ENCODE peak calls at places on chromosome 18, in nine cellular contexts. C is left ventricle myocardium inferior; X is sigmoid colon; Y is OCI-LY7; W is PC-9; N is tibial nerve; S is transverse colon; V is CD8-positive, alpha-beta memory T cell; O is CD8-positive, alpha-beta T cell. H is an unnamed sample. For H3K36me3, the result is how much of the 10 kb centered on the place peaks cover.

GRCh38 chr18:3179430-3180089 is 40.2 kb downstream of the MYOM1 start:
- DNase-seq in C (no peak), X (no peak), Y (peak), W (no peak), N (no peak), S (no peak), V (no peak), O (no peak), H (no peak)

GRCh38 chr18:39166776-39167175 is 1601.2 kb upstream of the CELF4 start:
- DNase-seq in C (no peak), X (no peak), Y (no peak), W (no peak), N (no peak), S (no peak), V (no peak), O (no peak), H (no peak)

GRCh38 chr18:76791106-76791505 is 31.3 kb upstream of the ZNF236 start:
- DNase-seq in C (no peak), X (no peak), Y (no peak), W (no peak), N (no peak), S (no peak), V (no peak), O (no peak), H (no peak)

GRCh38 chr18:73660931-73661330 is 486.7 kb downstream of the FBXO15 start:
- DNase-seq in C (no peak), X (no peak), Y (no peak), W (no peak), N (no peak), S (no peak), V (no peak), O (no peak), H (no peak)

GRCh38 chr18:49566217-49566616 is 4.4 kb downstream of the LIPG start:
- DNase-seq in C (no peak), X (no peak), Y (no peak), W (no peak), N (no peak), S (no peak), V (no peak), O (no peak), H (no peak)

GRCh38 chr18:9827211-9827855 is 58.4 kb upstream of the TXNDC2 start:
- DNase-seq in C (no peak), X (no peak), Y (no peak), W (no peak), N (no peak), S (no peak), V (no peak), O (no peak), H (no peak)

GRCh38 chr18:22276334-22276713 is 106.9 kb downstream of the GATA6 start:
- DNase-seq in C (no peak), X (no peak), Y (no peak), W (no peak), N (no peak), S (no peak), V (no peak), O (no peak), H (no peak)

GRCh38 chr18:3869848-3870247 is 419.9 kb downstream of the TGIF1 start:
- DNase-seq in C (no peak), X (no peak), Y (peak), W (no peak), N (no peak), S (no peak), V (no peak), O (no peak), H (no peak)

GRCh38 chr18:23835506-23835905 is 146.3 kb downstream of the LAMA3 start:
- DNase-seq in C (no peak), X (no peak), Y (no peak), W (no peak), N (no peak), S (no peak), V (no peak), O (no peak), H (no peak)

GRCh38 chr18:3973191-3973590 is 481.9 kb downstream of the DLGAP1 start:
- DNase-seq in C (no peak), X (no peak), Y (no peak), W (no peak), N (no peak), S (no peak), V (no peak), O (no peak), H (no peak)

GRCh38 chr18:48161911-48162698 is 231.6 kb upstream of the SMAD2 start:
- DNase-seq in C (no peak), X (peak), Y (no peak), W (no peak), N (no peak), S (no peak), V (no peak), O (no peak), H (no peak)

GRCh38 chr18:30376515-30376914 is 666.0 kb downstream of the DSC3 start:
- DNase-seq in C (no peak), X (no peak), Y (no peak), W (no peak), N (no peak), S (no peak), V (no peak), O (no peak), H (no peak)

GRCh38 chr18:51803029-51803428 is 537.0 kb upstream of the DCC start:
- DNase-seq in C (no peak), X (no peak), Y (no peak), W (no peak), N (no peak), S (no peak), V (no peak), O (no peak), H (no peak)

GRCh38 chr18:670456-670996 is 13.1 kb downstream of the TYMS start:
- DNase-seq in C (no peak), X (no peak), Y (no peak), W (no peak), N (no peak), S (no peak), V (no peak), O (no peak), H (no peak)
- H3K36me3 ChIP-seq in C (under half), X (under half), Y (half or more), W (under half), N (half or more), S (under half), V (under half), O (under half), H (under half)

DNA sequence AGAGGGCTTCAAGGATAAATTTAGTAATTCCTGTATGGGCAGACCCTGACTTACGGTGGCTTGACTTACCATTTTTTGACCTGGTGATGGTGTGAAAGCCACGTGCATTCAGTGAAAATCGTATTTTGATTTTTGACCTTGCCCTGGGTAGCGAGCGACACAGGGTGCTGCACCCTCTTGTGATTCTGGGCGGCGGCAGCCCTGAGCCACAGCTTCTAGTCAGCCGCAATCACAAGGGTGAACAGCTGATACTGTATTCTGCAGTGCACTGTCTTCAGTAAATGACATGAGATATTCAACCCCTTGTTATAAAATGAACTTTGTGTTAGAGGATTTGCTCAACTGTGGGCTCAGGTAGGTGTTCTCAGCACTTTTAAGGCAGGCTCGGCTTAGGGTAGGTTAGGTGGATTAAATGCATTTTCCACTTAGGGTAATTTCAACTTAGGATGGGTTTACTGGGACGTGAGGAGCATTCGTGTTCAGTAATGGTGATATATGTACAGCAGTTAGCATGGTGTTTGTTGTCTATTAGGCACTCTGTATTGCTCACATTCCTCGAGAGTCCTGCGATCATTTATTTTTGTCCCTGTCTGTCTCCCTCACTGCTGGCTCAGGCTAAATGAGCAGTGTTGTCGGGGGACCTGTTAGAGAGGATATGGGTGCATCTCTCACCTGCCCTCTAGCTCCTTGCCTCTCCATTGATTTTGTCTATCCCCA is 109.9 kb downstream of the CEP192 start:
- DNase-seq in C (no peak), X (no peak), Y (no peak), W (no peak), N (no peak), S (no peak), V (no peak), O (no peak), H (no peak)
- H3K36me3 ChIP-seq in C (half or more), X (half or more), Y (half or more), W (under half), N (half or more), S (under half), V (under half), O (under half), H (under half)

DNA sequence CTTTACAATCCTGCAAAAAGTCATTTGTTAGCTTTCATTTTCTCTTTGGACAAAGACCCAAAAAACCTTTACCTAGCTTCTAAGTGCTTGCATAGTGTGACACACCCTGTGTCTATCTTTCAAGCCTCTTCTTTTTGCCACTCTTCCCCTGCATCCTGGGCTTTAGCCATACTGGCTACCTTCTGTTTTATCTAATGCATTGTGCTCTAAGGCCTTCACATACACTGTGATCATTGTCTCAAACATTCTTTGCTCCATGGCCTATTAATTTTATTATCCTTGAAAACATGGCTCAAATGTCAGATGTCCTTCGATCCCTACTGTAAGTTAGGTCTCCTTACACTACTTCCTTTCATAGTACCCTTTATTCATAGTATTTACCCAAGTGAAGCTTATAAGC is 84.4 kb downstream of the PIK3C3 start:
- DNase-seq in C (no peak), X (no peak), Y (no peak), W (no peak), N (no peak), S (no peak), V (no peak), O (no peak), H (no peak)
- H3K36me3 ChIP-seq in C (half or more), X (half or more), Y (under half), W (under half), N (half or more), S (under half), V (under half), O (under half), H (under half)

DNA sequence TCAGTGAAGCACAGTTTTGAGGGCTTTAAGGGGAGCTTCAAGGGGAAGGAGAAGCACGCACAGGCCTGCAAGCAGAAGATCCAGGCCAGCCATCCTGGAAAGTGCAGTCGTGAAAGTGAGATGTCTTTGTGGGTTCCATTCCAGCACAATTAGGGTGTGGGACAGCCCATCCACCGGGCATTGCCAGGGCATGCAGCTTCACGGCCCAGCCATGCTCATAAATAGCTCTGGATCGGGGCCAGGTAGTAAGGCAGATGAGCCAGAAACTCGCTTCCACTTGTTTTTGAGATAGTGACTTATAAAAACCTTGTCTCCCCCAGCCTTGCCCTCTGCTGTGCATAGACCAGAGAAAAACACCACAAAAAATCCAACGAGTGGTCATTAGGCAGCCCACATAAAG is 21.0 kb downstream of the KDSR start:
- DNase-seq in C (peak), X (peak), Y (no peak), W (no peak), N (no peak), S (no peak), V (no peak), O (no peak), H (no peak)
- H3K36me3 ChIP-seq in C (half or more), X (half or more), Y (under half), W (under half), N (half or more), S (under half), V (under half), O (under half), H (half or more)